ENCODE peak calls at places on chromosomes 13 and 19, in ten cellular contexts. D is NCI-H2029 treated with DMSO at 0.1 percent for 48 hours; M is AG04449; N is adrenal gland; S is stimulated activated CD8-positive, alpha-beta memory T cell treated with anti-CD3 and anti-CD28 coated beads, Interleukin-7, amount 100 ng/mL, for 4 hours; H is stimulated activated CD4-positive, alpha-beta T cell treated with anti-CD3 and anti-CD28 coated beads, Interleukin-4, amount 100 ng/mL, for 1 hour; K is stromal cell of bone marrow; B is C1 segment of cervical spinal cord; P is KG1; Q is GOT3. G is an unnamed sample.

GRCh38 chr19:48635966-48636858 is 967 bp downstream of the DBP start:
- DNase-seq in D (no peak), M (no peak), N (peak), S (no peak), H (no peak), K (no peak), B (peak), P (no peak), Q (no peak), G (no peak)

GRCh38 chr19:13613447-13613846 is 107.2 kb upstream of the CACNA1A start:
- DNase-seq in D (peak), M (no peak), N (no peak), S (no peak), H (no peak), K (no peak), B (no peak), P (no peak), Q (no peak), G (no peak)

GRCh38 chr19:57992841-57993240 is 9.8 kb downstream of the ZNF606 start:
- DNase-seq in D (no peak), M (no peak), N (no peak), S (no peak), H (no peak), K (no peak), B (no peak), P (no peak), Q (no peak), G (no peak)

GRCh38 chr19:47749326-47749725 is 4.0 kb downstream of the NOP53 start:
- DNase-seq in D (no peak), M (no peak), N (no peak), S (no peak), H (no peak), K (no peak), B (no peak), P (no peak), Q (no peak), G (no peak)

GRCh38 chr19:37583340-37583739 is 11.3 kb downstream of the ZNF571 start:
- DNase-seq in D (no peak), M (no peak), N (no peak), S (no peak), H (no peak), K (no peak), B (no peak), P (no peak), Q (no peak), G (no peak)

GRCh38 chr19:1400281-1401137 is 833 bp downstream of the GAMT start:
- DNase-seq in D (no peak), M (no peak), N (no peak), S (no peak), H (no peak), K (no peak), B (no peak), P (no peak), Q (no peak), G (no peak)

GRCh38 chr19:46863818-46864629 is 3.2 kb downstream of the ARHGAP35 start:
- DNase-seq in D (peak), M (no peak), N (no peak), S (no peak), H (no peak), K (no peak), B (peak), P (no peak), Q (no peak), G (no peak)

GRCh38 chr13:30752201-30752797 is 17.0 kb downstream of the ALOX5AP start:
- DNase-seq in D (no peak), M (no peak), N (peak), S (no peak), H (no peak), K (peak), B (no peak), P (no peak), Q (no peak), G (no peak)

GRCh38 chr13:80276371-80277289 is 64.3 kb downstream of the SPRY2 start:
- DNase-seq in D (no peak), M (peak), N (no peak), S (no peak), H (no peak), K (peak), B (peak), P (no peak), Q (no peak), G (peak)

GRCh38 chr13:50910483-50910805 is 853 bp downstream of the RNASEH2B start:
- DNase-seq in D (no peak), M (no peak), N (no peak), S (no peak), H (no peak), K (no peak), B (no peak), P (no peak), Q (no peak), G (peak)

GRCh38 chr19:16851031-16851712 is 22.0 kb downstream of the SIN3B start:
- DNase-seq in D (no peak), M (no peak), N (no peak), S (no peak), H (no peak), K (no peak), B (no peak), P (no peak), Q (no peak), G (no peak)

GRCh38 chr13:111876506-111876905 is 190.4 kb upstream of the SOX1 start:
- DNase-seq in D (no peak), M (no peak), N (no peak), S (no peak), H (no peak), K (no peak), B (no peak), P (no peak), Q (no peak), G (no peak)

GRCh38 chr19:46603195-46603637 is 2.1 kb downstream of the CALM3 start:
- DNase-seq in D (no peak), M (no peak), N (no peak), S (no peak), H (no peak), K (no peak), B (no peak), P (no peak), Q (no peak), G (no peak)

GRCh38 chr13:99421758-99422555 is 79.3 kb upstream of the TM9SF2 start:
- DNase-seq in D (no peak), M (no peak), N (no peak), S (no peak), H (no peak), K (no peak), B (no peak), P (no peak), Q (no peak), G (no peak)

G was measured in endothelial cell.